ENCODE peak calls at places on chromosomes 16 and 17, in six cellular contexts. V is BJ; F is fibroblast of the conjunctiva; Z is B cell; C is dermis blood vessel endothelial cell; A is activated gamma-delta T cell treated with anti-CD3 and anti-CD28 coated beads, Interleukin-2, amount 50 U/mL, for 16 hours. K is an unnamed sample.
A peak's percentile ranks its signal among the peaks of the same experiment; 100 is the strongest.

GRCh38 chr16:18839555-18839954 is 38.2 kb upstream of the ARL6IP1 start:
- DNase-seq in C (no peak), Z (no peak), F (no peak), A (no peak), V (no peak), K (no peak)

GRCh38 chr17:42760652-42761581 is at the start of gene RAMP2:
- DNase-seq in F (no peak), V (no peak), C (peak; percentile 44), A (no peak), Z (peak; percentile 48), K (no peak)

GRCh38 chr17:39915559-39915958 is 2.9 kb downstream of the GSDMB start:
- DNase-seq in V (no peak), F (no peak), C (no peak), Z (no peak), A (no peak), K (no peak)

GRCh38 chr16:12311887-12312286 is 335.4 kb downstream of the SNX29 start:
- DNase-seq in A (no peak), V (no peak), Z (no peak), F (no peak), C (peak; percentile 39), K (no peak)

GRCh38 chr17:42354956-42355843 is 33.0 kb downstream of the STAT3 start:
- DNase-seq in V (no peak), Z (no peak), C (no peak), F (peak; percentile 44), A (no peak), K (peak; percentile 50)

GRCh38 chr16:12203780-12204351 is 227.3 kb downstream of the SNX29 start:
- DNase-seq in V (no peak), A (no peak), Z (no peak), C (no peak), F (no peak), K (no peak)

GRCh38 chr17:56260421-56260820 is 107.1 kb downstream of the ANKFN1 start:
- DNase-seq in F (peak; percentile 63), A (no peak), C (no peak), Z (no peak), V (no peak), K (no peak)

GRCh38 chr17:58344047-58344790 is 7.8 kb downstream of the SUPT4H1 start:
- DNase-seq in V (no peak), C (peak; percentile 45), A (peak; percentile 89), F (no peak), Z (peak; percentile 90), K (no peak)

GRCh38 chr17:76124582-76125390 is 16.3 kb downstream of the FOXJ1 start:
- DNase-seq in V (no peak), C (peak; percentile 27), A (no peak), Z (no peak), F (no peak), K (no peak)

GRCh38 chr17:77164483-77165030 is 23.8 kb downstream of the SEC14L1 start:
- DNase-seq in Z (no peak), A (no peak), C (peak; percentile 91), F (no peak), V (no peak), K (no peak)

GRCh38 chr17:47213540-47213939 is 4.4 kb downstream of the MYL4 start:
- DNase-seq in A (no peak), C (no peak), Z (no peak), V (no peak), F (no peak), K (no peak)

GRCh38 chr16:48817032-48817431 is 207.1 kb upstream of the N4BP1 start:
- DNase-seq in V (no peak), F (no peak), A (no peak), C (no peak), Z (no peak), K (no peak)

GRCh38 chr17:31008374-31009035 is 37.7 kb downstream of the RNF135 start:
- DNase-seq in Z (peak; percentile 73), F (no peak), A (peak; percentile 15), C (peak; percentile 64), V (no peak), K (no peak)

GRCh38 chr16:29662729-29663019 is 373 bp upstream of the SPN start:
- DNase-seq in C (no peak), Z (no peak), F (no peak), V (no peak), A (peak; percentile 42), K (no peak)

GRCh38 chr16:51753382-51753781 is 602.3 kb upstream of the SALL1 start:
- DNase-seq in F (no peak), Z (no peak), V (no peak), A (no peak), C (no peak), K (no peak)

GRCh38 chr17:61404702-61405046 is 5.0 kb downstream of the TBX2 start:
- DNase-seq in C (no peak), F (no peak), Z (peak; percentile 44), V (no peak), A (no peak), K (no peak)

GRCh38 chr16:87132361-87133014 is 184.7 kb downstream of the C16orf95 start:
- DNase-seq in C (no peak), V (peak; percentile 56), Z (no peak), A (no peak), F (peak; percentile 73), K (peak; percentile 29)

GRCh38 chr17:64679710-64680216 is 17.7 kb upstream of the SMURF2 start:
- DNase-seq in C (no peak), A (no peak), Z (no peak), F (peak; percentile 97), V (peak; percentile 99), K (peak; percentile 99)

GRCh38 chr17:78300962-78301820 is 58.7 kb downstream of the SOCS3 start:
- DNase-seq in C (no peak), A (no peak), Z (no peak), V (no peak), F (no peak), K (no peak)

GRCh38 chr16:9647981-9648701 is 534.1 kb downstream of the GRIN2A start:
- DNase-seq in C (peak; percentile 15), A (no peak), Z (no peak), V (no peak), F (no peak), K (no peak)

GRCh38 chr17:32007463-32008298 is 498 bp downstream of the LRRC37B start:
- DNase-seq in F (no peak), C (peak; percentile 57), V (no peak), A (peak; percentile 5), Z (peak; percentile 37), K (no peak)

GRCh38 chr16:87317766-87318121 is 552 bp upstream of the C16orf95 start:
- DNase-seq in V (no peak), A (peak; percentile 14), C (peak; percentile 66), F (peak; percentile 45), Z (no peak), K (no peak)

GRCh38 chr17:65103896-65104295 is 33.3 kb upstream of the RGS9 start:
- DNase-seq in A (no peak), C (peak; percentile 66), V (no peak), F (no peak), Z (no peak), K (no peak)

GRCh38 chr17:68711858-68712257 is 110.7 kb upstream of the FAM20A start:
- DNase-seq in F (peak; percentile 35), Z (no peak), C (no peak), A (no peak), V (no peak), K (no peak)

GRCh38 chr17:61254894-61255293 is 144.7 kb upstream of the TBX2 start:
- DNase-seq in V (no peak), F (no peak), A (no peak), C (no peak), Z (no peak), K (no peak)

GRCh38 chr17:82283208-82283749 is 9.8 kb upstream of the CSNK1D start:
- DNase-seq in C (peak; percentile 35), F (no peak), V (peak; percentile 39), Z (no peak), A (no peak), K (no peak)

GRCh38 chr16:29775742-29776408 is 2.2 kb upstream of the ZG16 start:
- DNase-seq in V (no peak), F (no peak), A (no peak), C (no peak), Z (no peak), K (no peak)

GRCh38 chr16:27215660-27216059 is 12.3 kb downstream of the KDM8 start:
- DNase-seq in F (no peak), Z (no peak), V (no peak), A (no peak), C (no peak), K (no peak)

GRCh38 chr17:9957244-9957643 is 52.2 kb upstream of the RCVRN start:
- DNase-seq in F (no peak), Z (no peak), V (no peak), C (no peak), A (no peak), K (no peak)

K was measured in AG04449.